ENCODE peak calls at places on chromosomes 12 and 14, in seven cellular contexts. V is transverse colon, C is fibroblast of lung, N is heart left ventricle, X is cardiac muscle cell, L is lung, Q is psoas muscle. E is an unnamed sample.

GRCh38 chr14:34461334-34462131 is 507 bp downstream of the SPTSSA start:
- DNase-seq in N (peak; percentile 69), L (peak; percentile 51), V (peak; percentile 65), X (peak; percentile 60), Q (peak; percentile 70), C (peak; percentile 74), E (peak; percentile 47)

GRCh38 chr12:107775093-107775721 is 703 bp downstream of the ASCL4 start:
- DNase-seq in X (no peak), N (peak; percentile 33), Q (no peak), C (no peak), L (no peak), V (no peak), E (no peak)

GRCh38 chr14:39548358-39548757 is 116.1 kb upstream of the FBXO33 start:
- DNase-seq in Q (no peak), X (no peak), L (no peak), C (no peak), N (no peak), V (no peak), E (no peak)

GRCh38 chr12:132444957-132445883 is 44.7 kb upstream of the FBRSL1 start:
- DNase-seq in N (peak; percentile 51), X (no peak), L (peak; percentile 43), V (peak; percentile 60), C (no peak), Q (no peak), E (no peak)

GRCh38 chr14:20690848-20691640 is 2.5 kb downstream of the ANG start:
- DNase-seq in L (peak; percentile 53), Q (no peak), X (peak; percentile 84), N (no peak), C (peak; percentile 76), V (peak; percentile 48), E (peak; percentile 57)

GRCh38 chr14:54857830-54858269 is 44.8 kb downstream of the GCH1 start:
- DNase-seq in X (peak; percentile 61), N (no peak), Q (no peak), L (no peak), V (no peak), C (no peak), E (no peak)

GRCh38 chr12:93624595-93625294 is 52.3 kb downstream of the SOCS2 start:
- DNase-seq in Q (no peak), X (peak; percentile 87), V (no peak), L (peak; percentile 3), N (no peak), C (peak; percentile 96), E (no peak)

GRCh38 chr12:51320695-51321320 is 3.2 kb downstream of the BIN2 start:
- DNase-seq in L (no peak), C (no peak), X (peak; percentile 43), Q (no peak), N (no peak), V (peak; percentile 46), E (no peak)

GRCh38 chr14:46063872-46064271 is 587.7 kb downstream of the RPL10L start:
- DNase-seq in V (no peak), N (no peak), Q (no peak), L (no peak), C (no peak), X (no peak), E (no peak)

GRCh38 chr12:132154941-132155770 is 10.9 kb downstream of the NOC4L start:
- DNase-seq in Q (peak; percentile 46), V (no peak), N (peak; percentile 18), L (no peak), C (no peak), X (peak; percentile 14), E (no peak)

GRCh38 chr12:95700316-95700785 is 90.2 kb downstream of the NTN4 start:
- DNase-seq in X (peak; percentile 74), L (no peak), V (no peak), N (no peak), C (peak; percentile 62), Q (no peak), E (no peak)

GRCh38 chr14:65879218-65880009 is 466.9 kb downstream of the FUT8 start:
- DNase-seq in V (no peak), N (no peak), C (peak; percentile 6), L (no peak), Q (no peak), X (peak; percentile 63), E (no peak)

GRCh38 chr14:96096639-96097610 is 57.8 kb downstream of the C14orf132 start:
- DNase-seq in N (no peak), C (no peak), L (no peak), Q (no peak), V (no peak), X (no peak), E (no peak)

DNA sequence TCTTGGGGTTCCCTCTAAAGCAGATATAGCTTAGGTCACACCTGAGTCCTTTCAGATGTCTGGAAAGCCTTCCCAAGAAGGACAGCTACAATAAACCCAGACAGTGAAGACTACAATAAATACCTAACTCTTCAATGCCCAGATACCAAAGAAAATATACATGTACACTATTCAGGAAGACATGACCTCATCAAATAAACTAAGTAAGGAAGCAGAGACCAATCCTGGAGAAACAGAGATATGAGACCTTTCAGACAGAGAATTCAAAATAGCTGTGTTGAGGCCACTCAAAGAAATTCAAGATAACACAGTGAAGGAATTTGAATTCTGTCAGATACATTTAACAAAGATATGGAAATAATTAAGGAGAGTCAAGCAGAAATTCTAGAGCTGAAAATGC is 15.3 kb downstream of the MIPOL1 start:
- DNase-seq in Q (no peak), V (no peak), X (no peak), C (no peak), L (no peak), N (no peak), E (no peak)
- H3K27ac ChIP-seq in Q (no peak overlapping the region), V (no peak overlapping the region), X (no peak overlapping the region), C (no peak overlapping the region), L (no peak overlapping the region), N (no peak overlapping the region), E (no peak overlapping the region)

GRCh38 chr14:50823763-50824636 is 7.0 kb downstream of the NIN start:
- DNase-seq in Q (no peak), N (no peak), X (no peak), C (no peak), V (no peak), L (no peak), E (no peak)

GRCh38 chr14:50821471-50822464 is 9.2 kb downstream of the NIN start:
- DNase-seq in N (no peak), L (peak; percentile 57), C (no peak), X (no peak), Q (peak; percentile 54), V (peak; percentile 60), E (peak; percentile 36)

GRCh38 chr14:50823051-50823762 is 7.8 kb downstream of the NIN start:
- DNase-seq in N (peak; percentile 47), V (no peak), X (no peak), L (no peak), Q (no peak), C (peak; percentile 44), E (no peak)

GRCh38 chr14:50822501-50823042 is 8.4 kb downstream of the NIN start:
- DNase-seq in V (no peak), L (no peak), N (no peak), X (no peak), Q (peak; percentile 65), C (no peak), E (no peak)

DNA sequence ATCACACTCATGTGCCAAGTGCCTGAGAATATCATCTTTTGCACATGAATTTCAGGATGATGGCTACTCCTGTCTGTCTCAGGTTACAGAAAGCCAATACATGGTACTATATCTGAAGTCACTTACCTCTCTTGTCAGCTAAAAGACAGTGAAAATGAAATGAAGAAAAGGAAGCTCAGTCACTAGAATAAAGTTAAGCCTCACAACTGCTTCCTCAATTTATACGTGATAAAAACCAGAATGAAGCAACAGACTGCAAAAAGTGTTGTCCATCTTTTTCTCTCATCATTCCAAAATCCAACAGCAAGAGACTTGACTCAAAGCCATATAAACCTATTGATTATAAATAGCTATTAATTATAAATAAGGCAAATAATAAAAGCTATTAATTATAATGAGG is 10.2 kb downstream of the NIN start:
- DNase-seq in L (no peak), X (no peak), V (no peak), Q (no peak), C (no peak), N (no peak), E (no peak)
- H3K4me1 ChIP-seq in L (peaks cover 10% of the 10 kb centered on the region), X (no peaks in the 10 kb centered on the region), V (peaks cover 34% of the 10 kb centered on the region), Q (peaks cover 43% of the 10 kb centered on the region), C (peaks cover 15% of the 10 kb centered on the region), N (peaks cover 44% of the 10 kb centered on the region), E (peaks cover 27% of the 10 kb centered on the region)

DNA sequence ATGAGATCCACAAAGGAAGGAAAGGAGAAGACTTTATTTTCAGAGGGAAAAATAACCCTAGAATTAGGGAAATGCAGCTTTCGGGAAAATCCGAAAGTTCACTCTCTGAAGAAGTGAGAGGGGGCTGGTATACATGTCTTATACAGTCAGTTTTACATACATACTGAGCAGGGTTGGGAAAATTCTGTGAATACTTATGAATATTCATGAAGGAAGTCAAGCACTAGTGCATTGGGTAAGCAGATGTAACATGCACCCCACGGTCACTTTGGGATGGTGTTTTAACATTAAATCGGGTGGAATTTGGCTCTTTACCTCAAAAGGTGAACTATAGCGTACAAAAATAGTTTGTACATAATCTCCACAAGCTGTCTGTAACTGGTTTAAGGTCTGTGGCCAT is 15.6 kb upstream of the KLRF1 start:
- DNase-seq in X (no peak), Q (no peak), N (no peak), V (no peak), L (no peak), C (no peak), E (no peak)
- H3K4me3 ChIP-seq in X (no peak overlapping the region), Q (no peak overlapping the region), N (no peak overlapping the region), V (no peak overlapping the region), L (no peak overlapping the region), C (no peak overlapping the region), E (no peak overlapping the region)

GRCh38 chr12:90514325-90514724 is 440.7 kb downstream of the CCER1 start:
- DNase-seq in X (peak; percentile 25), Q (no peak), L (no peak), N (no peak), C (peak; percentile 24), V (no peak), E (peak; percentile 4)

GRCh38 chr12:90512518-90512917 is 442.5 kb downstream of the CCER1 start:
- DNase-seq in Q (no peak), X (no peak), N (no peak), V (no peak), L (no peak), C (no peak), E (no peak)

GRCh38 chr12:90510948-90511347 is 444.0 kb downstream of the CCER1 start:
- DNase-seq in L (no peak), C (peak; percentile 78), X (no peak), V (no peak), N (no peak), Q (no peak), E (no peak)

GRCh38 chr12:90519285-90519684 is 435.7 kb downstream of the CCER1 start:
- DNase-seq in N (no peak), Q (no peak), V (no peak), C (no peak), X (no peak), L (no peak), E (no peak)

GRCh38 chr12:90515199-90516175 is 439.5 kb downstream of the CCER1 start:
- DNase-seq in C (peak; percentile 55), Q (no peak), N (no peak), V (no peak), X (peak; percentile 7), L (no peak), E (no peak)
- H3K27ac ChIP-seq in C (no peak overlapping the region), Q (no peak overlapping the region), N (no peak overlapping the region), V (no peak overlapping the region), X (no peak overlapping the region), L (no peak overlapping the region), E (no peak overlapping the region)

E was measured in heart right ventricle.